ENCODE peak calls at places on chromosomes 6 and 20, in seven cellular contexts. V is fibroblast of lung, M is ELR, Z is COR-L47, O is RPMI8226, J is midbrain, W is sigmoid colon. T is an unnamed sample.

GRCh38 chr6:107743311-107743710 is 80.8 kb downstream of the SCML4 start:
- DNase-seq in V (no peak), Z (no peak), M (no peak), W (no peak), J (no peak), O (no peak), T (no peak)

GRCh38 chr6:12342664-12343063 is 52.5 kb downstream of the EDN1 start:
- DNase-seq in O (no peak), W (no peak), Z (no peak), J (no peak), M (no peak), V (no peak), T (no peak)

GRCh38 chr6:32170294-32170693 is 5.6 kb downstream of the AGPAT1 start:
- DNase-seq in W (no peak), O (no peak), J (no peak), M (peak; percentile 67), Z (no peak), V (no peak), T (no peak)

GRCh38 chr6:81861281-81861680 is 108.8 kb upstream of the TENT5A start:
- DNase-seq in Z (no peak), O (no peak), W (no peak), V (no peak), J (no peak), M (no peak), T (no peak)

GRCh38 chr6:143349530-143349929 is 101.0 kb downstream of the ADAT2 start:
- DNase-seq in J (no peak), O (no peak), Z (no peak), V (no peak), M (no peak), W (no peak), T (no peak)

GRCh38 chr6:106883808-106884262 is 90.7 kb downstream of the CD24 start:
- DNase-seq in V (no peak), O (no peak), Z (no peak), J (no peak), W (no peak), M (no peak), T (no peak)

GRCh38 chr6:41935190-41935569 is 6.4 kb downstream of the CCND3 start:
- DNase-seq in M (no peak), W (no peak), O (no peak), J (no peak), V (no peak), Z (no peak), T (no peak)

GRCh38 chr6:65819152-65819551 is 112.1 kb upstream of the EYS start:
- DNase-seq in Z (no peak), W (no peak), O (no peak), J (no peak), V (peak; percentile 7), M (no peak), T (no peak)

GRCh38 chr6:137156650-137157049 is 16.8 kb downstream of the IL22RA2 start:
- DNase-seq in M (no peak), O (no peak), Z (no peak), J (no peak), W (no peak), V (no peak), T (no peak)

GRCh38 chr6:42197574-42198362 is 3.0 kb upstream of the GUCA1B start:
- DNase-seq in Z (no peak), W (no peak), V (peak; percentile 87), O (no peak), J (no peak), M (peak; percentile 82), T (peak; percentile 72)

GRCh38 chr20:6058684-6059295 is 4.9 kb upstream of the LRRN4 start:
- DNase-seq in M (no peak), W (no peak), V (peak; percentile 30), Z (peak; percentile 73), O (no peak), J (no peak), T (no peak)

GRCh38 chr6:36577298-36577697 is 16.9 kb upstream of the SRSF3 start:
- DNase-seq in M (peak; percentile 94), V (peak; percentile 97), W (peak; percentile 52), O (no peak), J (no peak), Z (no peak), T (peak; percentile 93)

GRCh38 chr6:134551245-134551960 is 233.5 kb upstream of the SGK1 start:
- DNase-seq in V (peak; percentile 92), Z (no peak), O (no peak), M (peak; percentile 92), W (no peak), J (no peak), T (peak; percentile 76)